ENCODE peak calls at places on chromosomes 4 and X, in nine cellular contexts. R is GM23338, O is HCT116, C is HL-60, Z is HepG2, K is K562, P is SK-N-SH, M is Panc1, T is GM12878. J is an unnamed sample.

GRCh38 chr4:117135634-117136354 is 50.4 kb upstream of the TRAM1L1 start:
- DNase-seq in R (peak), O (no peak), C (no peak), Z (no peak), K (no peak), P (no peak), M (no peak), T (no peak), J (no peak)

GRCh38 chr4:14924080-14924916 is 78.0 kb upstream of the CPEB2 start:
- DNase-seq in R (no peak), O (no peak), C (no peak), Z (no peak), K (no peak), P (no peak), M (no peak), T (no peak), J (no peak)

GRCh38 chr4:76723916-76724315 is 174.0 kb downstream of the SOWAHB start:
- DNase-seq in R (peak), O (peak), C (no peak), Z (no peak), K (no peak), P (no peak), M (no peak), T (no peak), J (peak)

GRCh38 chr4:128379860-128380259 is 92.2 kb upstream of the PGRMC2 start:
- DNase-seq in R (peak), O (no peak), C (no peak), Z (peak), K (peak), P (peak), M (no peak), T (no peak), J (peak)

GRCh38 chr4:3267576-3268394 is 18.8 kb downstream of the MSANTD1 start:
- DNase-seq in R (no peak), O (no peak), C (no peak), Z (no peak), K (no peak), P (no peak), M (no peak), T (no peak), J (no peak)

GRCh38 chr4:176277162-176277904 is 8.3 kb upstream of the ASB5 start:
- DNase-seq in R (peak), O (peak), C (no peak), Z (peak), K (peak), P (peak), M (no peak), T (no peak), J (peak)

GRCh38 chr4:181541396-181541795 is 701.8 kb upstream of the TENM3 start:
- DNase-seq in R (no peak), O (no peak), C (no peak), Z (no peak), K (no peak), P (no peak), M (no peak), T (no peak), J (no peak)

GRCh38 chr4:1511441-1512041 is 105.3 kb upstream of the NKX1-1 start:
- DNase-seq in R (peak), O (peak), C (no peak), Z (peak), K (peak), P (peak), M (no peak), T (no peak), J (peak)

GRCh38 chr4:144734522-144734921 is 88.6 kb downstream of the HHIP start:
- DNase-seq in R (peak), O (no peak), C (no peak), Z (no peak), K (no peak), P (no peak), M (no peak), T (no peak), J (no peak)

GRCh38 chrX:24117288-24117687 is 32.2 kb upstream of the ZFX start:
- DNase-seq in R (no peak), O (no peak), C (no peak), Z (no peak), K (no peak), P (no peak), M (no peak), T (no peak), J (peak)

GRCh38 chrX:39445336-39445735 is 644.1 kb downstream of the MID1IP1 start:
- DNase-seq in R (peak), O (no peak), C (no peak), Z (no peak), K (peak), P (no peak), M (no peak), T (no peak), J (no peak)

GRCh38 chrX:12758291-12758690 is 32.9 kb upstream of the PRPS2 start:
- DNase-seq in R (no peak), O (no peak), C (no peak), Z (no peak), K (no peak), P (no peak), M (no peak), T (no peak), J (no peak)

GRCh38 chrX:134865730-134866129 is 125.1 kb upstream of the SMIM10 start:
- DNase-seq in R (no peak), O (no peak), C (no peak), Z (no peak), K (no peak), P (no peak), M (no peak), T (no peak), J (no peak)

GRCh38 chrX:123184199-123184857 is at the start of gene GRIA3:
- DNase-seq in R (peak), O (no peak), C (no peak), Z (no peak), K (no peak), P (peak), M (no peak), T (no peak), J (no peak)

GRCh38 chr4:180805101-180805500 is 1438.1 kb upstream of the TENM3 start:
- DNase-seq in R (no peak), O (no peak), C (no peak), Z (no peak), K (no peak), P (no peak), M (no peak), T (no peak), J (no peak)

GRCh38 chr4:84814100-84814750 is 152.3 kb downstream of the WDFY3 start:
- DNase-seq in R (no peak), O (peak), C (no peak), Z (peak), K (no peak), P (no peak), M (peak), T (no peak), J (peak)

GRCh38 chr4:19224820-19225219 is 1026.9 kb upstream of the SLIT2 start:
- DNase-seq in R (peak), O (peak), C (no peak), Z (no peak), K (no peak), P (peak), M (no peak), T (no peak), J (peak)

GRCh38 chr4:155565330-155565729 is 101.3 kb upstream of the GUCY1A1 start:
- DNase-seq in R (no peak), O (no peak), C (no peak), Z (no peak), K (no peak), P (no peak), M (no peak), T (no peak), J (no peak)

GRCh38 chr4:119525005-119525749 is 103.4 kb downstream of the PDE5A start:
- DNase-seq in R (no peak), O (no peak), C (no peak), Z (peak), K (no peak), P (no peak), M (peak), T (no peak), J (peak)

GRCh38 chr4:74546020-74546419 is 101.1 kb downstream of the AREG start:
- DNase-seq in R (peak), O (no peak), C (no peak), Z (no peak), K (no peak), P (no peak), M (no peak), T (no peak), J (no peak)

GRCh38 chrX:132216806-132217202 is 2.4 kb downstream of the RAP2C start:
- DNase-seq in R (no peak), O (no peak), C (no peak), Z (no peak), K (no peak), P (no peak), M (no peak), T (no peak), J (peak)

GRCh38 chrX:43643201-43643600 is 12.9 kb upstream of the MAOA start:
- DNase-seq in R (no peak), O (no peak), C (no peak), Z (no peak), K (no peak), P (no peak), M (no peak), T (no peak), J (no peak)

GRCh38 chr4:108702960-108703359 is 52.6 kb downstream of the OSTC start:
- DNase-seq in R (no peak), O (no peak), C (no peak), Z (no peak), K (no peak), P (no peak), M (no peak), T (no peak), J (no peak)

GRCh38 chr4:2789801-2790582 is 2.9 kb upstream of the SH3BP2 start:
- DNase-seq in R (no peak), O (no peak), C (no peak), Z (no peak), K (no peak), P (peak), M (no peak), T (no peak), J (no peak)

GRCh38 chr4:128483041-128483440 is 195.4 kb upstream of the PGRMC2 start:
- DNase-seq in R (no peak), O (no peak), C (no peak), Z (no peak), K (no peak), P (no peak), M (no peak), T (no peak), J (no peak)

GRCh38 chr4:188161167-188161566 is 21.9 kb downstream of the TRIML1 start:
- DNase-seq in R (no peak), O (no peak), C (no peak), Z (no peak), K (no peak), P (peak), M (no peak), T (no peak), J (no peak)

GRCh38 chrX:67720344-67720743 is 176.5 kb downstream of the AR start:
- DNase-seq in R (no peak), O (no peak), C (no peak), Z (no peak), K (no peak), P (no peak), M (no peak), T (no peak), J (no peak)

GRCh38 chr4:2243682-2244380 is 1.9 kb upstream of the HAUS3 start:
- DNase-seq in R (no peak), O (no peak), C (peak), Z (peak), K (no peak), P (peak), M (no peak), T (no peak), J (peak)

GRCh38 chrX:25028726-25029125 is 13.0 kb upstream of the ARX start:
- DNase-seq in R (no peak), O (no peak), C (no peak), Z (no peak), K (no peak), P (no peak), M (no peak), T (no peak), J (no peak)

GRCh38 chr4:73918058-73918457 is 48.9 kb downstream of the CXCL1 start:
- DNase-seq in R (no peak), O (no peak), C (no peak), Z (no peak), K (no peak), P (no peak), M (no peak), T (no peak), J (no peak)

GRCh38 chr4:107349266-107349665 is 313.2 kb upstream of the DKK2 start:
- DNase-seq in R (peak), O (no peak), C (no peak), Z (no peak), K (no peak), P (peak), M (no peak), T (no peak), J (no peak)

GRCh38 chr4:46986922-46987638 is 6.3 kb downstream of the GABRA4 start:
- DNase-seq in R (no peak), O (no peak), C (no peak), Z (no peak), K (no peak), P (no peak), M (no peak), T (no peak), J (no peak)

GRCh38 chrX:15167826-15168225 is 102.1 kb downstream of the ASB9 start:
- DNase-seq in R (no peak), O (no peak), C (no peak), Z (no peak), K (no peak), P (peak), M (no peak), T (no peak), J (no peak)

GRCh38 chrX:49276671-49277519 is 7.3 kb downstream of the PPP1R3F start:
- DNase-seq in R (no peak), O (no peak), C (no peak), Z (no peak), K (no peak), P (no peak), M (no peak), T (no peak), J (no peak)

GRCh38 chrX:152079768-152080167 is 58.6 kb downstream of the MAGEA10 start:
- DNase-seq in R (no peak), O (no peak), C (no peak), Z (no peak), K (no peak), P (no peak), M (no peak), T (no peak), J (no peak)

GRCh38 chrX:125203737-125204578 is 115.7 kb upstream of the TEX13C start:
- DNase-seq in R (peak), O (no peak), C (no peak), Z (no peak), K (no peak), P (peak), M (no peak), T (no peak), J (no peak)

GRCh38 chr4:3756343-3757059 is 9.7 kb upstream of the ADRA2C start:
- DNase-seq in R (peak), O (peak), C (no peak), Z (no peak), K (peak), P (peak), M (no peak), T (no peak), J (peak)

GRCh38 chrX:41688835-41689234 is at the start of gene GPR34:
- DNase-seq in R (no peak), O (no peak), C (no peak), Z (no peak), K (no peak), P (no peak), M (no peak), T (no peak), J (no peak)

DNA sequence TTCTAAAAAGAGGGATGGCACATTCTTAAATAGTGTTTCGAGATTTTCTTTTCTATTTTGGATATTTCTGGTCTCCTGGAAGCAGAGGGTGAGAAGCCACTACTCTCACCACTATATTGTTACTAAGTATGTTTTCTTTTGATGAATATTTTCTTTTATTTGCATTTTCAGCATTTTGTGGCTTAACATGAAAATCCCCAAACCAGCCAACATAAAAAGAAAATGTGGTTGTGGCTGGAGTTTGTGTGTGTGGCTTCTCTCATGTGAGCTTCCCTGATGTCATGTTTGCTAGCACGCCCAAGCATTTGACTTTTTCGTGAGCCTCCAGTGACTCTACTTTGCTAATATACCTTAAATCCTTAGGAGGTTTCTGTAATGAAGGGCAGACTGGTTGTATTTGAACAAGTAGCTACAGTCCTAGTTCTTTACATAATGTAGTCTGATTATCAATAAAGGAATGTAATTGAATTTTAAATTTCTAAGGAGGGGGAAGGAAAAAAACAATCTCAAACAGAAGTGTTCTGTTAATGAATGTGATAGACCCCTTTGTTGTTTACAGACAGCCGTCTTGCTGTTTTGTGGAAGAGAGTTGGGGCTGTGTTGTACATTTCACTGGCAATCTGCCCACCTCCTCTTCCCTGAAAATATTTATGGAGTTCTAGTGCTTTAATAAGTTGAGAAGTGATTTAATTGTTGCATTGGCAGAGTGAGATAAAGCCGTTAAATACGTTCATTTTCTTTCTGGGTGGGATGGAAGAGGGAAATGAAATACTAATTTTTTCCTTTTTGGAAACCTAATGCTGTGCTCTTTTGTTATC is 114.6 kb downstream of the ARHGAP10 start:
- DNase-seq in R (no peak), O (no peak), C (no peak), Z (no peak), K (no peak), P (no peak), M (no peak), T (peak), J (no peak)
- TF ChIP-seq REST in R (no peak), O (no peak), C (no peak), Z (no peak), K (no peak), P (no peak), M (no peak), T (no peak), J (no peak)

GRCh38 chr4:150243932-150244331 is 165.7 kb downstream of the DCLK2 start:
- DNase-seq in R (no peak), O (no peak), C (no peak), Z (no peak), K (no peak), P (no peak), M (no peak), T (no peak), J (no peak)
- TF ChIP-seq REST in R (no peak), O (no peak), C (no peak), Z (no peak), K (no peak), P (no peak), M (no peak), T (no peak), J (no peak)

GRCh38 chr4:120877021-120877420 is 45.5 kb downstream of the PRDM5 start:
- DNase-seq in R (no peak), O (no peak), C (no peak), Z (no peak), K (no peak), P (no peak), M (no peak), T (no peak), J (no peak)

GRCh38 chr4:120870279-120870673 is 52.2 kb downstream of the PRDM5 start:
- DNase-seq in R (peak), O (no peak), C (no peak), Z (peak), K (no peak), P (peak), M (no peak), T (no peak), J (no peak)

GRCh38 chr4:120873554-120873953 is 49.0 kb downstream of the PRDM5 start:
- DNase-seq in R (no peak), O (no peak), C (no peak), Z (no peak), K (no peak), P (no peak), M (no peak), T (no peak), J (no peak)

GRCh38 chr4:120871173-120871572 is 51.4 kb downstream of the PRDM5 start:
- DNase-seq in R (no peak), O (no peak), C (no peak), Z (no peak), K (no peak), P (peak), M (no peak), T (no peak), J (no peak)

DNA sequence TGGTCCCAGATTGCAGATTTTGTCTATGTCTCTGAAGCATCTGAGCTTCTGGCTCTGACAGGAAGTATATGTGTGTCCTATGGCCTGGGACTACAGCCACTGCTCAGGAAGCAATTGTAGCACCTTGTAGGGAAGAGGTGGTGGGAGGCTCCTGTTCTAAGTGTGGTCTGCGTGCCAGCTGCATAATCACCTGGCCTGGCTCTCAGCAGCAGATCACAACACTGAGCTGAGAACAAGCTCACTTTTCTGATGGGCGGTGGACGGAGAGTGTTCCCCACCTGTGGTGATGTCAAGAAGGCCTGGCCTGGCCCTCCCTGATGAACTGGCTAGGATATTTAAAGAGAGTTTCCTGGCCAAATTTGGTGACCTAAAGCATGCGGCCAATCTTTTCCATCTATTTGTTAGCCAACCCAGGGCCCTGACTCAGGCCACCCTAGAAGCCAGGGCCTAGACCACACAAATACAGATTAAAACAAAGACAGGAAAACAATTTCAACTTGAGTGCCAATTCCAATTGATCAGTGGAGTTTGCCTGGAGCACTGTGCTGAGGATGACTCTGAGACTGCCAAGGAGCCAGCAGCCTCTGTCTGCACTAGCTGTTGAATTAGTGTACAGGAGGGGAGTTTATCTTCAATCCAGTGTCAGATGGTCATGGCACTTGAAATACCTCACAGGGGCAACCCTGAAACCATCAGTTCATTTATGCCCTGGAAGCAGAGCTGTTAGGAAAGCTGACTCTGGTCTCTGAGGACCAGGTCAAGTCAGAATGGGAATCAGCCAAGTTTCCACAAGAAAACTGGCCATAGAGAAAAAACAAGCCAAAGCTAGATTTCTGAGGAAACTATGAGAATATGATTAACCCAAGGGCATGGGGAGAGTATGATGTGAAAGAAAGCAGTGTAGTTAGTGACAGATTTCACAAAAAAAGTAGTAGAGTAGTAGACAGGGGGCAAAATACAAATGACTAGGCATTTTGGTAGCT is 47.4 kb downstream of the PRDM5 start:
- DNase-seq in R (peak), O (no peak), C (no peak), Z (no peak), K (no peak), P (no peak), M (no peak), T (no peak), J (no peak)
- TF ChIP-seq REST in R (no peak), O (no peak), C (no peak), Z (no peak), K (no peak), P (no peak), M (no peak), T (no peak), J (no peak)

GRCh38 chrX:110938977-110939732 is 143.5 kb upstream of the CHRDL1 start:
- DNase-seq in R (no peak), O (no peak), C (no peak), Z (no peak), K (no peak), P (no peak), M (no peak), T (no peak), J (no peak)
- TF ChIP-seq REST in R (no peak), O (no peak), C (no peak), Z (no peak), K (no peak), P (no peak), M (no peak), T (no peak), J (no peak)

J was measured in A549.